ENCODE peak calls at places on chromosomes 13 and 19, in nine cellular contexts. I is dorsolateral prefrontal cortex; C is upper lobe of right lung; J is endodermal cell; H is CD8-positive, alpha-beta T cell; P is heart right ventricle; K is psoas muscle; E is A673; T is H9. O is an unnamed sample.

GRCh38 chr13:79593611-79594275 is 112.8 kb downstream of the NDFIP2 start:
- DNase-seq in I (no peak), C (no peak), J (no peak), H (no peak), P (no peak), K (no peak), E (no peak), T (no peak), O (no peak)

GRCh38 chr19:45922281-45922680 is 7.7 kb upstream of the NANOS2 start:
- DNase-seq in I (no peak), C (no peak), J (peak; percentile 83), H (no peak), P (no peak), K (peak; percentile 31), E (no peak), T (peak; percentile 84), O (no peak)

GRCh38 chr19:36420961-36421748 is 2.7 kb upstream of the ZFP82 start:
- DNase-seq in I (peak; percentile 57), C (no peak), J (no peak), H (no peak), P (peak; percentile 18), K (no peak), E (peak; percentile 33), T (peak; percentile 31), O (no peak)

GRCh38 chr19:2032296-2032941 is 16.9 kb upstream of the BTBD2 start:
- DNase-seq in I (peak; percentile 96), C (peak; percentile 99), J (peak; percentile 79), H (no peak), P (peak; percentile 92), K (peak; percentile 99), E (peak; percentile 92), T (peak; percentile 56), O (peak; percentile 45)

GRCh38 chr13:29140277-29140676 is 320.1 kb downstream of the MTUS2 start:
- DNase-seq in I (no peak), C (no peak), J (no peak), H (no peak), P (peak; percentile 28), K (no peak), E (no peak), T (no peak), O (no peak)

GRCh38 chr13:113050856-113051431 is 54.6 kb upstream of the F7 start:
- DNase-seq in I (peak; percentile 62), C (no peak), J (no peak), H (no peak), P (no peak), K (peak; percentile 39), E (no peak), T (no peak), O (no peak)

GRCh38 chr13:92573467-92574057 is 653.0 kb upstream of the GPC6 start:
- DNase-seq in I (no peak), C (no peak), J (peak; percentile 73), H (no peak), P (no peak), K (no peak), E (peak; percentile 69), T (peak; percentile 50), O (no peak)

GRCh38 chr19:42197375-42197817 is 20.1 kb downstream of the DEDD2 start:
- DNase-seq in I (no peak), C (no peak), J (peak; percentile 66), H (no peak), P (no peak), K (no peak), E (no peak), T (peak; percentile 66), O (no peak)

DNA sequence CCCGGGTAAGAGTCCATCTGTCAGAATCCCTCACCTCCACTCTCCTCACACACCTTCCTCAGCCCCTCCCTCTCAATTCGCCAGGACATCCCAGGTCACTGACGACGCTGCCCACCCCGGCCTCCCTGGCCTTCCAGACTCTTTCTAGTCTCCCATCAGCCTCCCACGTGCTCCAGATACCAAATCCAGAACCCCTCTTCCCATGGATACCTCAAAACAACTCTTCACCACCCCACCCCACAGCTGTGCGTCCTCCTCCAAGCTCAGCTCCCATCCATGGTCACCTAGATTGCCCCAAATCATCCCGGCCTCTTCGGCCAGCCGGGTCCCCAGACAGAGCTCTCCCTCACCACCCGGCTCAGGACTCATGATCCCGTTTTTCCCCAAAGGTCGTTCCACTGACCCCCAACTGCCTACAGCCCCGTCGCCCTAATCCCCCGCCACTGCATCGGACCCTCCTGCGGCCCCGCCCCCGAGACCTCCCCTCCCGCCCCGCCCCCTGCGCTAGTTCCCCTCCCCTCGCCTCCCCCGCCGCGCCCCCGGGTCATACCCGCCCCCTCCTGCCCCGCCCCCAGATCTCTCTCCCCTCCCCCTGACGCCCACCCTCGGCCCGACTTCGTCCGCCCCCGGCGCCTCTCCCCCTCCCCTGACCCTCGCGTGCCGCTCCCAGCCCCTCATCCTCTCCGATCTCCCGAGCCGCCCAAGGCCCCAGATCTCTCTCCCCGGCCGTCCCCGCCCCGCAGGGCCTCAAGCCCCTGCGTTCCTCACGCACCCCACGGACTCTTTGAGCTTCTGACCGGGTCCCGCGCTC is 546 bp downstream of the UBXN6 start:
- DNase-seq in I (no peak), C (no peak), J (peak; percentile 90), H (peak; percentile 18), P (peak; percentile 49), K (peak; percentile 64), E (peak; percentile 77), T (peak; percentile 71), O (no peak)
- H3K27me3 ChIP-seq in I (no peaks in the 10 kb centered on the region), C (no peaks in the 10 kb centered on the region), J (no peaks in the 10 kb centered on the region), H (no peaks in the 10 kb centered on the region), P (no peaks in the 10 kb centered on the region), K (no peaks in the 10 kb centered on the region), E (no peaks in the 10 kb centered on the region), T (no peaks in the 10 kb centered on the region), O (no peaks in the 10 kb centered on the region)

GRCh38 chr19:6740589-6741348 is 1.3 kb downstream of the TRIP10 start:
- DNase-seq in I (no peak), C (peak; percentile 81), J (peak; percentile 87), H (no peak), P (peak; percentile 78), K (peak; percentile 83), E (no peak), T (peak; percentile 69), O (no peak)
- H3K27ac ChIP-seq in I (no peak overlapping the region), C (peak overlapping the region; percentile 79), J (no peak overlapping the region), H (no peak overlapping the region), P (peak overlapping the region; percentile 90), K (peak overlapping the region; percentile 94), E (peak overlapping the region; percentile 82), T (no peak overlapping the region), O (no peak overlapping the region)

GRCh38 chr19:55453861-55454260 is 7.6 kb downstream of the ISOC2 start:
- DNase-seq in I (no peak), C (no peak), J (no peak), H (no peak), P (no peak), K (no peak), E (no peak), T (no peak), O (no peak)

GRCh38 chr19:55451522-55452380 is 8.7 kb upstream of the SHISA7 start:
- DNase-seq in I (peak; percentile 73), C (no peak), J (peak; percentile 67), H (no peak), P (no peak), K (no peak), E (no peak), T (no peak), O (no peak)

GRCh38 chr19:55454787-55455243 is 6.6 kb downstream of the ISOC2 start:
- DNase-seq in I (peak; percentile 78), C (no peak), J (peak; percentile 89), H (no peak), P (no peak), K (no peak), E (peak; percentile 60), T (peak; percentile 73), O (peak; percentile 37)

GRCh38 chr19:55451163-55451521 is 8.0 kb upstream of the SHISA7 start:
- DNase-seq in I (no peak), C (no peak), J (peak; percentile 67), H (no peak), P (no peak), K (no peak), E (no peak), T (no peak), O (no peak)

GRCh38 chr19:55452381-55453325 is 8.8 kb downstream of the ISOC2 start:
- DNase-seq in I (peak; percentile 95), C (no peak), J (peak; percentile 96), H (no peak), P (peak; percentile 71), K (peak; percentile 90), E (peak; percentile 97), T (peak; percentile 93), O (no peak)
- TF ChIP-seq CTCF in I (peak; percentile 26), C (no peak), J (peak; percentile 14), H (no peak), P (peak; percentile 34), K (no peak), E (no peak), T (no peak), O (no peak)

DNA sequence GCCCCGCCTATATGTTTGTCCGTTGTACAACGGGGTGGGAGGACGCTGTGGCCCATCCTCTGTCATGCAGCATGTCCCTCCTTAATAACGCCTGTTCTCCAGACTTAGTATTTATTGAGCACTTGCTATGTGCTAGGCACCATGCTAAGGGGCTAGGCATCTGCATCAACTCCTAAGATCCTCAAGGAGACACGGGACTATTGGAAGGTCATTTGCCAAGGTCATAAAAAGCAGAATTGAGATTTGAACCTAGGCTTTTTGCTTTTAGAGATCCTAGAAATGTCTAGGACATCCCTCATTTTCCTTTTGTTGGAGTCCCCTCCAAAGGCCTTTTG is 1.8 kb upstream of the MAST1 start:
- DNase-seq in I (no peak), C (no peak), J (no peak), H (no peak), P (no peak), K (no peak), E (no peak), T (no peak), O (no peak)
- H3K27me3 ChIP-seq in I (no peaks in the 10 kb centered on the region), C (peaks cover 96% of the 10 kb centered on the region), J (peaks cover 67% of the 10 kb centered on the region), H (peaks cover 70% of the 10 kb centered on the region), P (peaks cover 39% of the 10 kb centered on the region), K (peaks cover 59% of the 10 kb centered on the region), E (no peaks in the 10 kb centered on the region), T (peaks cover 3% of the 10 kb centered on the region), O (peaks cover 92% of the 10 kb centered on the region)

GRCh38 chr13:63201493-63201892 is 1785.8 kb upstream of the PCDH20 start:
- DNase-seq in I (no peak), C (no peak), J (no peak), H (no peak), P (no peak), K (no peak), E (no peak), T (no peak), O (no peak)
- H3K27ac ChIP-seq in I (no peak overlapping the region), C (no peak overlapping the region), J (no peak overlapping the region), H (no peak overlapping the region), P (no peak overlapping the region), K (no peak overlapping the region), E (no peak overlapping the region), T (no peak overlapping the region), O (no peak overlapping the region)

GRCh38 chr19:4375620-4376228 is 24.6 kb downstream of the SH3GL1 start:
- DNase-seq in I (peak; percentile 72), C (no peak), J (peak; percentile 79), H (no peak), P (no peak), K (no peak), E (peak; percentile 95), T (no peak), O (no peak)
- TF ChIP-seq CTCF in I (peak; percentile 23), C (peak; percentile 25), J (peak; percentile 70), H (no peak), P (no peak), K (peak; percentile 10), E (peak; percentile 78), T (peak; percentile 58), O (no peak)

O was measured in CD4-positive, alpha-beta T cell.